ENCODE peak calls at places on chromosomes 4 and X, in six cellular contexts. One of them, this sample, is unnamed.

GRCh38 chr4:7537853-7538252 is 103.1 kb upstream of the PSAPL1 start:
- DNase-seq in HepG2: no peak
- DNase-seq in SK-N-SH: no peak
- DNase-seq in H1: no peak
- DNase-seq in HL-60: no peak
- DNase-seq in K562: no peak
- DNase-seq in this sample: no peak

GRCh38 chr4:41360214-41360910 is 103.6 kb downstream of the UCHL1 start:
- DNase-seq in HL-60: no peak
- DNase-seq in K562: peak; percentile 17
- DNase-seq in H1: no peak
- DNase-seq in HepG2: no peak
- DNase-seq in SK-N-SH: peak; percentile 90
- DNase-seq in this sample: no peak

GRCh38 chr4:113837397-113837796 is 75.9 kb upstream of the CAMK2D start:
- DNase-seq in HL-60: peak; percentile 52
- DNase-seq in SK-N-SH: no peak
- DNase-seq in K562: no peak
- DNase-seq in HepG2: no peak
- DNase-seq in H1: no peak
- DNase-seq in this sample: peak; percentile 94

GRCh38 chr4:44916406-44916805 is 190.1 kb upstream of the GNPDA2 start:
- DNase-seq in HL-60: no peak
- DNase-seq in HepG2: no peak
- DNase-seq in K562: no peak
- DNase-seq in SK-N-SH: no peak
- DNase-seq in H1: no peak
- DNase-seq in this sample: no peak

GRCh38 chr4:164933244-164933643 is 44.2 kb downstream of the TRIM61 start:
- DNase-seq in H1: no peak
- DNase-seq in SK-N-SH: no peak
- DNase-seq in K562: no peak
- DNase-seq in HL-60: no peak
- DNase-seq in HepG2: no peak
- DNase-seq in this sample: no peak

GRCh38 chrX:96770315-96770714 is 85.7 kb downstream of the DIAPH2 start:
- DNase-seq in HepG2: peak; percentile 0
- DNase-seq in H1: no peak
- DNase-seq in HL-60: no peak
- DNase-seq in SK-N-SH: peak; percentile 20
- DNase-seq in K562: no peak
- DNase-seq in this sample: no peak

GRCh38 chrX:152025656-152026440 is 51.4 kb upstream of the GABRE start:
- DNase-seq in HL-60: no peak
- DNase-seq in H1: no peak
- DNase-seq in K562: no peak
- DNase-seq in SK-N-SH: no peak
- DNase-seq in HepG2: no peak
- DNase-seq in this sample: no peak

GRCh38 chr4:11545651-11546050 is 117.0 kb upstream of the HS3ST1 start:
- DNase-seq in HL-60: no peak
- DNase-seq in SK-N-SH: no peak
- DNase-seq in HepG2: no peak
- DNase-seq in K562: no peak
- DNase-seq in H1: no peak
- DNase-seq in this sample: no peak

GRCh38 chrX:67544281-67544680 is 460 bp downstream of the AR start:
- DNase-seq in SK-N-SH: peak; percentile 11
- DNase-seq in HL-60: no peak
- DNase-seq in HepG2: no peak
- DNase-seq in H1: no peak
- DNase-seq in K562: no peak
- DNase-seq in this sample: no peak

GRCh38 chr4:156193800-156194199 is 240.1 kb upstream of the CTSO start:
- DNase-seq in H1: no peak
- DNase-seq in HL-60: no peak
- DNase-seq in HepG2: no peak
- DNase-seq in SK-N-SH: no peak
- DNase-seq in K562: no peak
- DNase-seq in this sample: no peak
- TF ChIP-seq GABPA in H1: no peak
- TF ChIP-seq GABPA in HL-60: no peak
- TF ChIP-seq GABPA in HepG2: no peak
- TF ChIP-seq GABPA in SK-N-SH: no peak
- TF ChIP-seq GABPA in K562: no peak
- TF ChIP-seq GABPA in this sample: no peak

DNA sequence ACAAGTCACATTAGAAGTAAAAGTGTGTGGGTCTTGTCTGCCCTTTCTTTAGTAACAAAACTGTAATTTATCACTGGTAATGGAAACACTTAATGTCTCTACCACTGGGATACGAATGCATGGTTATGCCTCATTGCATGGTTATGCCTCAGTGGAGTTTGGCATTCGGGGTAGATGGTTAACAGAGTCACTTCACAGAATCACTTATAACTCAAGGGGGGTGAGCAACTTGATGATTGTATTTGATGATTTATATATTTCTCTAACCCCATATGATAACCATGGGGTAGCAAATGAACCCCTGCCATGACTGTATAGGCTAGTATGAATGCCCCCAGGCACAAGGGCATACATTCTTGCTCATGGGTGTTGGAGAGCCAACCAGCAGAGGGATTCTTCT is 1.6 kb upstream of the ARHGAP6 start:
- DNase-seq in HepG2: no peak
- DNase-seq in SK-N-SH: no peak
- DNase-seq in K562: no peak
- DNase-seq in HL-60: no peak
- DNase-seq in H1: no peak
- DNase-seq in this sample: peak; percentile 23
- TF ChIP-seq GABPA in HepG2: no peak
- TF ChIP-seq GABPA in SK-N-SH: no peak
- TF ChIP-seq GABPA in K562: no peak
- TF ChIP-seq GABPA in HL-60: no peak
- TF ChIP-seq GABPA in H1: no peak
- TF ChIP-seq GABPA in this sample: no peak

DNA sequence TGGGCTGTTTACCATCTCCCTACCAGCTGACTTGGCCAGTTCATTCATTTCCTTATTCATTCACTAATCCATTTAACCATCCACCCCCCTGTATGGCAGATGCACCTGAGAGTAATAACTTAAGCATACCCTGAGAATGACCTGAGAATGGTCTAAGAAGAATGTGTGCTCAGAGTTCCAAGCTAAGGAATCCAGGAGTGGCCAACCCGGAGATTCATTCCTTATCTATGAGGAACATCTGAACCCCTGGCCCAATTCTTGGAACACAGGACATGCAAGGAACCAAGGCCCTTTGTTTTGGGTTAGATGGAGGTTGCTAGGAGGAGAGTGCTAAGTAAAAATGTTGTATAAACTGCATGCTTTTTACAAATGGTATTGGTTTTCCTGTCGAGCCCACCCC is 13.5 kb upstream of the STARD8 start:
- DNase-seq in HepG2: no peak
- DNase-seq in HL-60: no peak
- DNase-seq in SK-N-SH: no peak
- DNase-seq in K562: no peak
- DNase-seq in H1: no peak
- DNase-seq in this sample: no peak
- TF ChIP-seq GABPA in HepG2: no peak
- TF ChIP-seq GABPA in HL-60: no peak
- TF ChIP-seq GABPA in SK-N-SH: no peak
- TF ChIP-seq GABPA in K562: no peak
- TF ChIP-seq GABPA in H1: no peak
- TF ChIP-seq GABPA in this sample: no peak

DNA sequence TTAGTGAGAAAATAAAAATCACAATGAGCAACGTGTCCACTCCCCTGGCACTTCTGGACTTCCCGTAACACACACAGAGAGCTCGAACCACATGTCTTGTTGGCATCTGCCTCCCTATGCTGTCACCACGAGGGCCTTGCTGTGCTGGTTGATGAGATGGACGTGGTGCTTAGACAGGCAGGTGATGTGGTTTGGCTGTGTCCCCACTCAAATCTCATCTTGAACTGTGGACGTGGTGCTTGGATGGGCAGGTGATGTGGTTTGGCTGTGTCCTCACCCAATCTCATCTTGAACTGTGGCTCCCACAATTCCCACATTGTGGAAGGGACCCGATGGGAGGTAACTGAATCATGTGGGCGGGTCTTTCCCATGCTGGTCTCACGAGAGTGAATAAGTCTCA is 40.0 kb downstream of the FGFRL1 start:
- DNase-seq in HL-60: no peak
- DNase-seq in HepG2: no peak
- DNase-seq in H1: no peak
- DNase-seq in SK-N-SH: no peak
- DNase-seq in K562: no peak
- DNase-seq in this sample: no peak
- TF ChIP-seq GABPA in HL-60: no peak
- TF ChIP-seq GABPA in HepG2: no peak
- TF ChIP-seq GABPA in H1: no peak
- TF ChIP-seq GABPA in SK-N-SH: no peak
- TF ChIP-seq GABPA in K562: no peak
- TF ChIP-seq GABPA in this sample: no peak